ENCODE peak calls at places on chromosomes 11 and 22, in ten cellular contexts. A, V, U, Q, C, N, O, S, E and R are unnamed samples.

GRCh38 chr22:36608987-36609386 is 80.0 kb upstream of the EIF3D start:
- DNase-seq in A (no peak), V (no peak), U (no peak), Q (no peak), C (no peak), N (no peak), O (no peak), S (no peak), E (no peak), R (no peak)

GRCh38 chr11:64348611-64349387 is 8.8 kb downstream of the CCDC88B start:
- DNase-seq in A (no peak), V (no peak), U (no peak), Q (no peak), C (no peak), N (peak), O (no peak), S (peak), E (no peak), R (no peak)

GRCh38 chr11:64660706-64661105 is 62.3 kb downstream of the NRXN2 start:
- DNase-seq in A (no peak), V (no peak), U (no peak), Q (no peak), C (no peak), N (no peak), O (no peak), S (no peak), E (no peak), R (no peak)

GRCh38 chr11:78438298-78438975 is 20.8 kb upstream of the GAB2 start:
- DNase-seq in A (no peak), V (no peak), U (no peak), Q (no peak), C (no peak), N (peak), O (no peak), S (no peak), E (no peak), R (no peak)

GRCh38 chr11:128685383-128686044 is 8.4 kb upstream of the FLI1 start:
- DNase-seq in A (no peak), V (peak), U (no peak), Q (peak), C (no peak), N (no peak), O (no peak), S (no peak), E (no peak), R (no peak)

GRCh38 chr22:24400037-24400725 is 27.2 kb upstream of the ADORA2A start:
- DNase-seq in A (no peak), V (no peak), U (no peak), Q (no peak), C (no peak), N (no peak), O (no peak), S (no peak), E (no peak), R (no peak)

GRCh38 chr22:32079110-32080089 is 36.3 kb downstream of the SLC5A1 start:
- DNase-seq in A (no peak), V (peak), U (peak), Q (peak), C (no peak), N (no peak), O (peak), S (no peak), E (peak), R (peak)

GRCh38 chr22:31093090-31093850 is 12.2 kb downstream of the SMTN start:
- DNase-seq in A (no peak), V (no peak), U (no peak), Q (no peak), C (peak), N (no peak), O (no peak), S (no peak), E (no peak), R (no peak)

GRCh38 chr22:32748509-32748908 is 53.0 kb upstream of the TIMP3 start:
- DNase-seq in A (no peak), V (no peak), U (no peak), Q (no peak), C (no peak), N (no peak), O (no peak), S (no peak), E (no peak), R (no peak)

GRCh38 chr11:68524681-68525080 is 64.1 kb downstream of the PPP6R3 start:
- DNase-seq in A (no peak), V (no peak), U (no peak), Q (peak), C (no peak), N (no peak), O (no peak), S (no peak), E (no peak), R (no peak)

GRCh38 chr11:15038963-15039362 is 34.4 kb upstream of the CALCB start:
- DNase-seq in A (no peak), V (peak), U (no peak), Q (peak), C (no peak), N (peak), O (peak), S (no peak), E (no peak), R (no peak)

GRCh38 chr11:70140859-70141489 is 62.1 kb upstream of the FADD start:
- DNase-seq in A (no peak), V (no peak), U (no peak), Q (no peak), C (no peak), N (no peak), O (no peak), S (no peak), E (no peak), R (no peak)

GRCh38 chr11:108886608-108887007 is 221.7 kb downstream of the DDX10 start:
- DNase-seq in A (no peak), V (peak), U (peak), Q (peak), C (no peak), N (no peak), O (peak), S (no peak), E (peak), R (no peak)

GRCh38 chr11:5476184-5476819 is 12.2 kb upstream of the OR52D1 start:
- DNase-seq in A (peak), V (peak), U (peak), Q (peak), C (no peak), N (peak), O (peak), S (peak), E (peak), R (peak)

DNA sequence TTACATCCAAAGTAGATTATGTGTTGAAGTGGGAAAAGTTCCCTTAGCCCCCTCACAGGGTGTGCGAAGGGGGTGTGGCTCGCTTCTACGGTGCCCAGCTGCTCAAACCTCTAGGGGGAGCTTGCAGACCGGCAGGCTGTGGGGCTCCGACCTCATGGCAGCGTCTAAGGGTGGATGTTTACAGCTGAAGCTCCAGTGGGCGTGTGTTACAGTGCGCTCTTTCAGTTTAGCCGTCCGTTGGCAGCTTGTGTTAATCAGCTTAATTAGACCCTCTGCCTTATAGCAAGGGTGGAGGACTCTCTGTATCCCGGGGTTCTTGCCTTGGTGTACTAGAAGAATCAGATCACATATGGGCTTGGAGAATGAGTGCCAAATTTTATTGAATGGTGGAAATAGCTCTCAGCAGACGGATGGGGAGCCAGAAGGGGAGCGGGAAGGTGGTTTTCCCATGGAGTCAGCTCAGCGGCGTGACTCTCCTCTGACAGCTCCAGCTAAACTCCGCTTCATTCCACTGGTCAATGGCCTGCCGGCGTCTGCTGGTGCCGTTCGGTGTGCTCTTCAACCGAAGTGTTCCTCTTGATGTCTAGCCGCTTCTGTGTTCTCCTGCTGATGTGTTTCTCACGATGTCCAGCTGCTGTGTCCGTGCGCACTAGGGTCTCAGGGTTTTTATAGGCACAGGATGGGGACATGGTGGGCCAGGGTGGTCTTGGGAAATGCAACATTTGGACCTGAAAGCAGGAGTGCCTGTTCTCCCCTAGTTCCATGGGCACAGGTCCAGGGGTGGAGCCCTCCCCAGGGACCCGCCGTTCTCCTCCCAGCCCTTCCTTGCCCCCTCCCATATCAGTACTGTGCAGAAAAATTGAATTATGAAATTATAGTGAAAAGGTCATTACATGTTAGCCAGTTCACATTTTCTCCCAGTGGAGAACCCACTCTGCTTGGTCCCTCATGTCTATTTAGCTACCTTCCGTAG is 28.6 kb upstream of the OR10G7 start:
- DNase-seq in A (peak), V (peak), U (peak), Q (peak), C (no peak), N (peak), O (peak), S (peak), E (peak), R (no peak)
- TF ChIP-seq CTCF in A (peak), V (peak), U (peak), Q (peak), C (no peak), N (peak), O (peak), S (peak), E (peak), R (peak)

DNA sequence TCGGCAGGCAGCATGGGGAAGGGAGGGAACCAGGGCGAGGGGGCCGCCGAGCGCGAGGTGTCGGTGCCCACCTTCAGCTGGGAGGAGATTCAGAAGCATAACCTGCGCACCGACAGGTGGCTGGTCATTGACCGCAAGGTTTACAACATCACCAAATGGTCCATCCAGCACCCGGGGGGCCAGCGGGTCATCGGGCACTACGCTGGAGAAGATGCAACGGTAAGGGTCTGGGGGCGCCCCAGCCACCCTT is 204 bp downstream of the FADS2 start:
- DNase-seq in A (no peak), V (no peak), U (no peak), Q (no peak), C (no peak), N (no peak), O (no peak), S (no peak), E (no peak), R (no peak)
- H3K4me3 ChIP-seq in A (peak), V (peak), U (peak), Q (peak), C (peak), N (no peak), O (peak), S (peak), E (peak), R (peak)

DNA sequence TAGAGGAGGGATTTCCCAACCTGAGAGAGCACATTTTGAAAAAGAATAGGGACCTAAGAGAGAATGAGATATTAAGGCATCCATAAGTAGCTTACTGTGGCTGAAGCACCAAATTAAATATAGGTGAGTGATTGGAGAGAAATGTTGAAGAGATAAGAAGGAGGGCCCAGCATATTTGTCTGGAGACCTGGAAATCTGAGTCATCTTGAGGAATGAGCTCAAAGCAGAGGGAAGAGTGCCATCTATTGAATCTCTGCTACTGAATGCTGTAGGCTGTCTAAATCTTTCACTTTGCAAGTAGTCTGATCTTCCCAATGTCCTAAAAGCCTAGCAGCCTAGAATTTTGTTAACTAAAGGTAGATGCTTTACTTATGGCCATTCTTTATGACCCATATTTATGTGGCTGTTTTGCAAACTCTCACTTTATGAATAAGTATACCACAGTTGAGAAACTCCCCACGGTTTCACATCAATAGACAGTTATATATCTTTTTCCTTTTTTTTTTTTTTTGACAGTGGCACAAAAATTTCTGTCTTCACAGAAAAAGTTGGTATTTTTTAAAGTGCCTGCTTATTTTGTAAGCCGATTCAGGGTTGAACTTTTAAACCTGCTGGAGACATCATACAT is 2093.5 kb downstream of the LRRC4C start:
- DNase-seq in A (no peak), V (peak), U (no peak), Q (peak), C (no peak), N (no peak), O (no peak), S (no peak), E (peak), R (no peak)
- TF ChIP-seq CTCF in A (no peak), V (no peak), U (no peak), Q (no peak), C (no peak), N (no peak), O (no peak), S (peak), E (no peak), R (no peak)

GRCh38 chr22:45645150-45645525 is 26.5 kb upstream of the ATXN10 start:
- DNase-seq in A (no peak), V (no peak), U (no peak), Q (no peak), C (no peak), N (no peak), O (no peak), S (no peak), E (no peak), R (no peak)
- H3K4me3 ChIP-seq in A (no peak), V (no peak), U (peak), Q (no peak), C (no peak), N (no peak), O (no peak), S (peak), E (no peak), R (peak)

GRCh38 chr11:86625544-86625943 is 46.9 kb downstream of the ME3 start:
- DNase-seq in A (no peak), V (no peak), U (no peak), Q (no peak), C (no peak), N (no peak), O (no peak), S (no peak), E (no peak), R (no peak)

GRCh38 chr11:86624366-86624765 is 48.0 kb downstream of the ME3 start:
- DNase-seq in A (no peak), V (peak), U (no peak), Q (no peak), C (no peak), N (no peak), O (peak), S (no peak), E (no peak), R (no peak)

GRCh38 chr11:86621854-86622253 is 50.6 kb downstream of the ME3 start:
- DNase-seq in A (no peak), V (no peak), U (no peak), Q (no peak), C (no peak), N (no peak), O (no peak), S (no peak), E (no peak), R (no peak)

GRCh38 chr11:86623041-86623621 is 49.3 kb downstream of the ME3 start:
- DNase-seq in A (no peak), V (no peak), U (no peak), Q (no peak), C (no peak), N (no peak), O (no peak), S (no peak), E (no peak), R (no peak)

GRCh38 chr11:86623736-86624135 is 48.7 kb downstream of the ME3 start:
- DNase-seq in A (no peak), V (no peak), U (no peak), Q (no peak), C (no peak), N (no peak), O (no peak), S (no peak), E (no peak), R (no peak)
- TF ChIP-seq CTCF in A (no peak), V (no peak), U (no peak), Q (no peak), C (no peak), N (no peak), O (no peak), S (no peak), E (no peak), R (no peak)

GRCh38 chr22:17199131-17199731 is 20.0 kb downstream of the ADA2 start:
- DNase-seq in A (no peak), V (peak), U (no peak), Q (peak), C (peak), N (no peak), O (peak), S (peak), E (peak), R (no peak)
- H3K4me3 ChIP-seq in A (no peak), V (peak), U (peak), Q (peak), C (peak), N (no peak), O (peak), S (no peak), E (peak), R (peak)